ENCODE peak calls at places on chromosomes 6 and 20, in seven cellular contexts. D is NCI-H2081, G is M059J, C is RPMI8226, H is T1000, M is ACHN, X is T-cell. U is an unnamed sample.
A peak's percentile ranks its signal among the peaks of the same experiment; 100 is the strongest.

GRCh38 chr6:100724222-100724621 is 156.9 kb downstream of the ASCC3 start:
- DNase-seq in D (no peak), G (no peak), C (no peak), H (no peak), M (no peak), X (no peak), U (no peak)

GRCh38 chr6:131258816-131259476 is 123.7 kb downstream of the AKAP7 start:
- DNase-seq in D (no peak), G (peak; percentile 64), C (no peak), H (no peak), M (peak; percentile 72), X (no peak), U (no peak)

GRCh38 chr20:21702553-21703467 is 2.7 kb upstream of the PAX1 start:
- DNase-seq in D (peak; percentile 64), G (peak; percentile 25), C (peak; percentile 69), H (no peak), M (peak; percentile 4), X (no peak), U (peak; percentile 30)

GRCh38 chr20:57996936-57997629 is 231.4 kb downstream of the ANKRD60 start:
- DNase-seq in D (no peak), G (peak; percentile 91), C (no peak), H (no peak), M (no peak), X (no peak), U (no peak)

GRCh38 chr6:158755636-158756035 is 63.5 kb downstream of the EZR start:
- DNase-seq in D (no peak), G (no peak), C (no peak), H (no peak), M (no peak), X (no peak), U (no peak)

GRCh38 chr20:44730441-44730840 is 15.2 kb upstream of the KCNK15 start:
- DNase-seq in D (no peak), G (peak; percentile 99), C (no peak), H (peak; percentile 89), M (peak; percentile 98), X (no peak), U (no peak)

GRCh38 chr6:27545271-27546046 is 72.6 kb upstream of the ZNF184 start:
- DNase-seq in D (peak; percentile 20), G (peak; percentile 80), C (peak; percentile 85), H (no peak), M (no peak), X (no peak), U (no peak)

GRCh38 chr6:74973621-74974020 is 232.2 kb downstream of the COL12A1 start:
- DNase-seq in D (no peak), G (no peak), C (no peak), H (no peak), M (no peak), X (no peak), U (no peak)

GRCh38 chr20:42721923-42722322 is 467.8 kb downstream of the PTPRT start:
- DNase-seq in D (no peak), G (no peak), C (no peak), H (no peak), M (no peak), X (no peak), U (no peak)

GRCh38 chr20:15654208-15654649 is 919.0 kb downstream of the KIF16B start:
- DNase-seq in D (peak; percentile 48), G (peak; percentile 71), C (peak; percentile 71), H (no peak), M (peak; percentile 66), X (no peak), U (peak; percentile 69)

GRCh38 chr20:4076671-4077070 is 61.3 kb upstream of the RNF24 start:
- DNase-seq in D (no peak), G (peak; percentile 97), C (no peak), H (peak; percentile 49), M (peak; percentile 62), X (no peak), U (no peak)

GRCh38 chr20:6767536-6768227 is at the start of gene BMP2:
- DNase-seq in D (peak; percentile 57), G (peak; percentile 52), C (peak; percentile 66), H (peak; percentile 56), M (peak; percentile 25), X (no peak), U (peak; percentile 12)

GRCh38 chr6:147204060-147204785 is at the start of gene STXBP5:
- DNase-seq in D (no peak), G (peak; percentile 66), C (peak; percentile 40), H (no peak), M (peak; percentile 54), X (peak; percentile 38), U (peak; percentile 50)

GRCh38 chr6:53627391-53628218 is 38.0 kb downstream of the KLHL31 start:
- DNase-seq in D (no peak), G (no peak), C (no peak), H (no peak), M (no peak), X (no peak), U (no peak)

GRCh38 chr6:73604020-73604419 is 49.8 kb downstream of the SLC17A5 start:
- DNase-seq in D (no peak), G (no peak), C (no peak), H (no peak), M (no peak), X (no peak), U (no peak)

GRCh38 chr20:52490715-52491430 is 299.3 kb upstream of the ZFP64 start:
- DNase-seq in D (no peak), G (peak; percentile 97), C (no peak), H (no peak), M (no peak), X (no peak), U (no peak)

GRCh38 chr20:50671626-50672025 is 19.7 kb downstream of the RIPOR3 start:
- DNase-seq in D (no peak), G (no peak), C (no peak), H (no peak), M (no peak), X (no peak), U (no peak)

GRCh38 chr20:63396300-63396699 is 35.2 kb upstream of the CHRNA4 start:
- DNase-seq in D (no peak), G (no peak), C (no peak), H (no peak), M (no peak), X (no peak), U (no peak)

GRCh38 chr20:21002486-21002885 is 103.7 kb downstream of the LINC00237 start:
- DNase-seq in D (no peak), G (no peak), C (no peak), H (no peak), M (no peak), X (no peak), U (no peak)

GRCh38 chr20:44053046-44053445 is 133.9 kb downstream of the JPH2 start:
- DNase-seq in D (no peak), G (no peak), C (no peak), H (no peak), M (no peak), X (no peak), U (no peak)

GRCh38 chr6:158506577-158506976 is 53.3 kb upstream of the TMEM181 start:
- DNase-seq in D (no peak), G (no peak), C (no peak), H (no peak), M (peak; percentile 9), X (no peak), U (peak; percentile 30)

GRCh38 chr6:88238065-88238464 is 71.9 kb upstream of the CNR1 start:
- DNase-seq in D (no peak), G (no peak), C (no peak), H (no peak), M (peak; percentile 25), X (no peak), U (peak; percentile 17)

GRCh38 chr6:106751501-106752252 is 122.3 kb downstream of the QRSL1 start:
- DNase-seq in D (peak; percentile 73), G (peak; percentile 92), C (no peak), H (peak; percentile 7), M (peak; percentile 98), X (no peak), U (no peak)

GRCh38 chr20:5919634-5920544 is 30.4 kb downstream of the TRMT6 start:
- DNase-seq in D (no peak), G (peak; percentile 53), C (no peak), H (no peak), M (no peak), X (no peak), U (no peak)

GRCh38 chr6:3159805-3160781 is 2.7 kb upstream of the TUBB2A start:
- DNase-seq in D (peak; percentile 70), G (peak; percentile 47), C (no peak), H (no peak), M (no peak), X (peak; percentile 60), U (no peak)

GRCh38 chr20:25643735-25644134 is 19.9 kb upstream of the NANP start:
- DNase-seq in D (no peak), G (no peak), C (peak; percentile 12), H (no peak), M (no peak), X (no peak), U (no peak)

GRCh38 chr6:144659202-144659731 is 374.1 kb downstream of the UTRN start:
- DNase-seq in D (peak; percentile 50), G (peak; percentile 90), C (peak; percentile 11), H (no peak), M (no peak), X (no peak), U (peak; percentile 61)

GRCh38 chr6:145227593-145227992 is 507.7 kb downstream of the EPM2A start:
- DNase-seq in D (no peak), G (no peak), C (no peak), H (no peak), M (no peak), X (no peak), U (no peak)

GRCh38 chr20:59190509-59190908 is 26.9 kb downstream of the ZNF831 start:
- DNase-seq in D (no peak), G (peak; percentile 9), C (no peak), H (no peak), M (no peak), X (no peak), U (no peak)

GRCh38 chr6:139965393-139965792 is 590.9 kb upstream of the CITED2 start:
- DNase-seq in D (peak; percentile 18), G (peak; percentile 54), C (peak; percentile 23), H (no peak), M (no peak), X (no peak), U (no peak)